ENCODE peak calls at places on chromosomes 5 and 9, in five cellular contexts. One of them, this sample, is unnamed.

GRCh38 chr5:143401846-143402463 is 1.5 kb downstream of the NR3C1 start:
- DNase-seq in osteoblast: peak
- DNase-seq in Panc1: no peak
- DNase-seq in GM12878: no peak
- DNase-seq in A549: peak
- DNase-seq in this sample: no peak

GRCh38 chr9:113931140-113931539 is 55.0 kb downstream of the ZNF618 start:
- DNase-seq in osteoblast: no peak
- DNase-seq in Panc1: no peak
- DNase-seq in GM12878: no peak
- DNase-seq in A549: no peak
- DNase-seq in this sample: no peak

GRCh38 chr9:87599901-87600610 is 102.4 kb downstream of the DAPK1 start:
- DNase-seq in osteoblast: no peak
- DNase-seq in Panc1: no peak
- DNase-seq in GM12878: no peak
- DNase-seq in A549: peak
- DNase-seq in this sample: peak

GRCh38 chr5:42888771-42889170 is 77.1 kb upstream of the SELENOP start:
- DNase-seq in osteoblast: no peak
- DNase-seq in Panc1: no peak
- DNase-seq in GM12878: no peak
- DNase-seq in A549: no peak
- DNase-seq in this sample: no peak

GRCh38 chr9:15697459-15697858 is 144.6 kb downstream of the CCDC171 start:
- DNase-seq in osteoblast: peak
- DNase-seq in Panc1: no peak
- DNase-seq in GM12878: no peak
- DNase-seq in A549: peak
- DNase-seq in this sample: peak

GRCh38 chr5:56951131-56951945 is 585 bp downstream of the MIER3 start:
- DNase-seq in osteoblast: peak
- DNase-seq in Panc1: no peak
- DNase-seq in GM12878: no peak
- DNase-seq in A549: peak
- DNase-seq in this sample: no peak

GRCh38 chr5:149632311-149633251 is 51.3 kb downstream of the ARHGEF37 start:
- DNase-seq in osteoblast: peak
- DNase-seq in Panc1: no peak
- DNase-seq in GM12878: no peak
- DNase-seq in A549: peak
- DNase-seq in this sample: peak

GRCh38 chr9:70392189-70392588 is 22.3 kb downstream of the KLF9 start:
- DNase-seq in osteoblast: peak
- DNase-seq in Panc1: no peak
- DNase-seq in GM12878: no peak
- DNase-seq in A549: peak
- DNase-seq in this sample: no peak

GRCh38 chr5:51272957-51273356 is 110.3 kb upstream of the ISL1 start:
- DNase-seq in osteoblast: no peak
- DNase-seq in Panc1: no peak
- DNase-seq in GM12878: no peak
- DNase-seq in A549: no peak
- DNase-seq in this sample: no peak

GRCh38 chr5:17081142-17081541 is 136.3 kb upstream of the BASP1 start:
- DNase-seq in osteoblast: no peak
- DNase-seq in Panc1: no peak
- DNase-seq in GM12878: no peak
- DNase-seq in A549: no peak
- DNase-seq in this sample: no peak

GRCh38 chr5:142360607-142361120 is 35.8 kb upstream of the SPRY4 start:
- DNase-seq in osteoblast: peak
- DNase-seq in Panc1: peak
- DNase-seq in GM12878: no peak
- DNase-seq in A549: peak
- DNase-seq in this sample: no peak

GRCh38 chr5:131996210-131997025 is 15.0 kb downstream of the ACSL6 start:
- DNase-seq in osteoblast: peak
- DNase-seq in Panc1: no peak
- DNase-seq in GM12878: no peak
- DNase-seq in A549: no peak
- DNase-seq in this sample: no peak

GRCh38 chr9:15306068-15306756 is 804 bp downstream of the TTC39B start:
- DNase-seq in osteoblast: peak
- DNase-seq in Panc1: no peak
- DNase-seq in GM12878: no peak
- DNase-seq in A549: peak
- DNase-seq in this sample: no peak

GRCh38 chr5:142894749-142895148 is 124.6 kb downstream of the ARHGAP26 start:
- DNase-seq in osteoblast: no peak
- DNase-seq in Panc1: no peak
- DNase-seq in GM12878: no peak
- DNase-seq in A549: no peak
- DNase-seq in this sample: no peak

GRCh38 chr5:151480859-151481258 is 33.5 kb downstream of the SLC36A1 start:
- DNase-seq in osteoblast: peak
- DNase-seq in Panc1: no peak
- DNase-seq in GM12878: no peak
- DNase-seq in A549: no peak
- DNase-seq in this sample: no peak

GRCh38 chr5:157049605-157050004 is 9.3 kb downstream of the HAVCR1 start:
- DNase-seq in osteoblast: no peak
- DNase-seq in Panc1: no peak
- DNase-seq in GM12878: no peak
- DNase-seq in A549: peak
- DNase-seq in this sample: no peak

GRCh38 chr5:177447611-177448243 is 1.1 kb downstream of the PRR7 start:
- DNase-seq in osteoblast: peak
- DNase-seq in Panc1: peak
- DNase-seq in GM12878: no peak
- DNase-seq in A549: peak
- DNase-seq in this sample: no peak

GRCh38 chr9:74803366-74804017 is 84.2 kb downstream of the TRPM6 start:
- DNase-seq in osteoblast: no peak
- DNase-seq in Panc1: no peak
- DNase-seq in GM12878: no peak
- DNase-seq in A549: peak
- DNase-seq in this sample: no peak

GRCh38 chr5:127699416-127699815 is 3.8 kb upstream of the CCDC192 start:
- DNase-seq in osteoblast: no peak
- DNase-seq in Panc1: no peak
- DNase-seq in GM12878: no peak
- DNase-seq in A549: no peak
- DNase-seq in this sample: no peak

GRCh38 chr5:15385037-15385436 is 114.9 kb upstream of the FBXL7 start:
- DNase-seq in osteoblast: no peak
- DNase-seq in Panc1: no peak
- DNase-seq in GM12878: no peak
- DNase-seq in A549: no peak
- DNase-seq in this sample: no peak

GRCh38 chr5:67896312-67896985 is 319.1 kb upstream of the PIK3R1 start:
- DNase-seq in osteoblast: no peak
- DNase-seq in Panc1: no peak
- DNase-seq in GM12878: no peak
- DNase-seq in A549: no peak
- DNase-seq in this sample: no peak

GRCh38 chr9:17528859-17529258 is 50.0 kb upstream of the SH3GL2 start:
- DNase-seq in osteoblast: no peak
- DNase-seq in Panc1: no peak
- DNase-seq in GM12878: no peak
- DNase-seq in A549: peak
- DNase-seq in this sample: no peak

GRCh38 chr9:112112941-112113399 is 62.1 kb downstream of the SUSD1 start:
- DNase-seq in osteoblast: peak
- DNase-seq in Panc1: peak
- DNase-seq in GM12878: no peak
- DNase-seq in A549: peak
- DNase-seq in this sample: no peak
- TF ChIP-seq CTCF in osteoblast: peak
- TF ChIP-seq CTCF in Panc1: peak
- TF ChIP-seq CTCF in GM12878: peak
- TF ChIP-seq CTCF in A549: peak
- TF ChIP-seq CTCF in this sample: peak

DNA sequence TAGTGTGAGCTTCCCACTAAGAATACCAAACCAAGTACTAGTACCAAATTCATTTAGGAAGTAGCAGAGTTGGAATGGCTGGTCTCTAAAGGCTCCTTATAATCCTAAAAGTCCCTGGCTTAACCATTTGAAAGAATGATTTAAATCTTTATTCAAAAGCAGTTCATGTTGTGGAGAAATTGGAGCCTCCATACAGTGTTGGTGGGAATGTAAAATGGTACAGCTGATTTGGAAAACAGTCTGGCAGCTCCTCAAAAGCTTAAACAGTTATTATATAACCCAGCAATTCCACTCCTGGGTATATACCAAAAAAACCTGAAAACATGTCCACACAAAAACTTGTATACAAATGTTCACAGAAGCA is 2.9 kb downstream of the PLIN2 start:
- DNase-seq in osteoblast: no peak
- DNase-seq in Panc1: no peak
- DNase-seq in GM12878: no peak
- DNase-seq in A549: no peak
- DNase-seq in this sample: no peak
- H3K27ac ChIP-seq in osteoblast: peak
- H3K27ac ChIP-seq in Panc1: no peak
- H3K27ac ChIP-seq in GM12878: peak
- H3K27ac ChIP-seq in A549: no peak
- H3K27ac ChIP-seq in this sample: no peak

GRCh38 chr9:92964607-92964975 is 17.3 kb downstream of the FGD3 start:
- DNase-seq in osteoblast: no peak
- DNase-seq in Panc1: no peak
- DNase-seq in GM12878: no peak
- DNase-seq in A549: no peak
- DNase-seq in this sample: no peak

GRCh38 chr9:92965759-92966517 is 18.6 kb downstream of the FGD3 start:
- DNase-seq in osteoblast: peak
- DNase-seq in Panc1: no peak
- DNase-seq in GM12878: no peak
- DNase-seq in A549: no peak
- DNase-seq in this sample: no peak

GRCh38 chr9:92963831-92964606 is 16.7 kb downstream of the FGD3 start:
- DNase-seq in osteoblast: peak
- DNase-seq in Panc1: no peak
- DNase-seq in GM12878: peak
- DNase-seq in A549: no peak
- DNase-seq in this sample: no peak

GRCh38 chr9:92966518-92966800 is 19.1 kb downstream of the FGD3 start:
- DNase-seq in osteoblast: no peak
- DNase-seq in Panc1: no peak
- DNase-seq in GM12878: no peak
- DNase-seq in A549: no peak
- DNase-seq in this sample: no peak

DNA sequence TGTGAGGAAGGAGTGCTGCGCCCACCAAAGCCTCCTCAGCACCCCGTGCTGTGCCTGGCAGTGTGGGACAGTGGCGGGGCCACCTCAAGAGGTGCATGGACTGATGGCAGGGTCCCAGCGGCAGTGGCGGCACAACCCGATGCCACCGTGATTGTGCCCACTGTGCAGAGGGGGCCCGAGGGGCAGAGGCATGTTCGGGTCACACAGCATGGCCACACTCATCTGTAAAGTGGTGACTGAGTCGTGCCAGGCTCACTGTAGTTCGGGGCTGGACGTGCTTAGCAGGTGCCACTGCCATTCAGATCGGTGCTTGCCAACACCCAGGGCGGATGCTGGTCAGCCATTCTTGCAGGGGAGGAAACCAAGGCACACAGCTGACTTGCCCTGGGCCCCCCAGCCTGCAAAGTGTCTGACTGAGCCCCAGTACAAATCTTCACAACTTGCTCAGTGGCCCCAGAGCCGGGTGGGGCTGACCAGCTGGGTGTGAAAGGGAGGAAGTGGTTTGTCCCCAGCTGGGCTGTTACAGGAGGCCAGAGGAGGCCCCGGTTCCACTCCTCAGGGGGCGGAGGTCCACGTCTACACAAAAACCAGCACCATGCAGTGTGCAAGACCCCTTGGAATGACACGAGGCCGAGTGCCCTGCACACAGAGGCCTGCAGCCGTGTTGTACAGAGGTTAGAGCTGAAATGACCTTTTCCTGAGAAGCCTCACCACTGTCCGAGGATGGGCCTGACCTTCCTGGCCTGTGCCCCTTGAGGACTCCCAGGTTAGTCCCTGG is 17.8 kb downstream of the FGD3 start:
- DNase-seq in osteoblast: peak
- DNase-seq in Panc1: no peak
- DNase-seq in GM12878: no peak
- DNase-seq in A549: no peak
- DNase-seq in this sample: no peak
- H3K4me3 ChIP-seq in osteoblast: no peak
- H3K4me3 ChIP-seq in Panc1: no peak
- H3K4me3 ChIP-seq in GM12878: peak
- H3K4me3 ChIP-seq in A549: no peak
- H3K4me3 ChIP-seq in this sample: no peak

GRCh38 chr9:132854832-132855231 is 23.3 kb downstream of the AK8 start:
- DNase-seq in osteoblast: no peak
- DNase-seq in Panc1: no peak
- DNase-seq in GM12878: no peak
- DNase-seq in A549: no peak
- DNase-seq in this sample: no peak

GRCh38 chr9:132858756-132859155 is 19.3 kb downstream of the AK8 start:
- DNase-seq in osteoblast: no peak
- DNase-seq in Panc1: no peak
- DNase-seq in GM12878: no peak
- DNase-seq in A549: no peak
- DNase-seq in this sample: no peak

GRCh38 chr9:132855904-132856303 is 22.2 kb downstream of the AK8 start:
- DNase-seq in osteoblast: no peak
- DNase-seq in Panc1: no peak
- DNase-seq in GM12878: no peak
- DNase-seq in A549: no peak
- DNase-seq in this sample: no peak

GRCh38 chr9:132857031-132857430 is 21.1 kb downstream of the AK8 start:
- DNase-seq in osteoblast: peak
- DNase-seq in Panc1: no peak
- DNase-seq in GM12878: no peak
- DNase-seq in A549: no peak
- DNase-seq in this sample: peak

DNA sequence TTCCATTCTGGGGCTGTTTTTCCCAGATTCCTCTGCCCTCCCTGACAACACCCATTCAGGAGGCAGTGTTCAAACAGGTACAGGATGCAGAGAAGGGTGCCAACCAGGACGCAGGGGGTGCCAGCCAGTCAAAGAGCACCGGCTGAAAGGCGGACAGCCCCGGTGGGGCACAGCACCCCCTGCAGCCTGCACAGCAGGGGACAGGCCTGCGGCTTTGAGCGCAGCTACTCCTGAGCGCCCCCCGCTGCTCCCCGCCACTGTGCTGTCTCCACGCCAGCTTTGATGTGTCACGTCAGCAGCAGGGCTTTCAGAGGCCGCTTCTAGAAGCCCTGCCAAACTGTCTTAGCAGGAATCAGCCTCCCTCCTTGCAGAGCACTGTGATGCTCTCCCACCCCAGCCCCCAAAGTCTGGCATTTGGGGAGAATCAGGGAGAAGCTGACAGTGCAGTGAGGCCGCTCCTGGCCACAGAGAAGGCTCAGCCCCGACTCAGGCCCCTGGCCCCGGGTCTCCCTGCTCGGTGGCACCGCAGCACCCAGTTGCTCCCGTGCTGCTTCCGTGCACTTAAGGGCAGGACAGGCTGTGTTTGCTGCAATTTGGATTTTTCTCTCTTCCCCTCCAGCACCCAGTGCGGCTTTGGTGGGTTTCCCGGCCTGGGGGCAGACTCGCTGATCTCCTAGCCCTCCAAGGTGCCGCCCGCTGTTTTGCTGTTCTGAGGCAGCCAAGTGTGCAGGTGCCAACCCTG is 20.3 kb downstream of the AK8 start:
- DNase-seq in osteoblast: no peak
- DNase-seq in Panc1: no peak
- DNase-seq in GM12878: no peak
- DNase-seq in A549: no peak
- DNase-seq in this sample: no peak
- TF ChIP-seq CTCF in osteoblast: no peak
- TF ChIP-seq CTCF in Panc1: no peak
- TF ChIP-seq CTCF in GM12878: no peak
- TF ChIP-seq CTCF in A549: no peak
- TF ChIP-seq CTCF in this sample: peak

This sample was measured in AG04450.